ENCODE peak calls at places on chromosomes 1 and 21, in eight cellular contexts. U, S, Q, H, Y, W, R and G are unnamed samples.

GRCh38 chr1:221263831-221264767 is 384.9 kb downstream of the HLX start:
- DNase-seq in R (peak; percentile 42), H (peak; percentile 77), W (peak; percentile 50), Q (peak; percentile 68), S (peak; percentile 83), U (peak; percentile 84), Y (peak; percentile 51), G (no peak)

GRCh38 chr1:173168941-173169340 is 38.2 kb downstream of the TNFSF4 start:
- DNase-seq in H (no peak), Y (no peak), W (no peak), R (no peak), U (no peak), Q (no peak), S (no peak), G (no peak)

GRCh38 chr1:8477199-8477982 is 159.5 kb downstream of the SLC45A1 start:
- DNase-seq in S (no peak), W (no peak), H (peak; percentile 54), Q (peak; percentile 78), R (no peak), Y (peak; percentile 75), U (no peak), G (no peak)

GRCh38 chr1:82317671-82318070 is 516.9 kb downstream of the ADGRL2 start:
- DNase-seq in S (no peak), U (no peak), R (no peak), Y (no peak), Q (peak; percentile 67), H (no peak), W (no peak), G (no peak)

GRCh38 chr1:36223373-36223995 is 759 bp upstream of the THRAP3 start:
- DNase-seq in Q (peak; percentile 51), S (no peak), U (no peak), H (peak; percentile 49), W (peak; percentile 37), R (peak; percentile 76), Y (no peak), G (no peak)

GRCh38 chr1:110176299-110176956 is 26.1 kb downstream of the SLC6A17 start:
- DNase-seq in Q (peak; percentile 28), Y (no peak), H (peak; percentile 27), R (no peak), U (peak; percentile 74), S (peak; percentile 67), W (peak; percentile 86), G (no peak)

GRCh38 chr1:8421721-8422120 is 103.8 kb downstream of the SLC45A1 start:
- DNase-seq in W (no peak), Y (no peak), H (peak; percentile 42), U (no peak), R (no peak), Q (peak; percentile 25), S (no peak), G (no peak)

GRCh38 chr1:41735587-41736290 is 183.0 kb downstream of the HIVEP3 start:
- DNase-seq in U (no peak), S (no peak), Y (no peak), H (no peak), W (no peak), Q (no peak), R (no peak), G (no peak)

GRCh38 chr21:38263493-38263892 is 6.7 kb downstream of the KCNJ15 start:
- DNase-seq in U (no peak), Q (peak; percentile 83), W (no peak), S (no peak), Y (no peak), R (no peak), H (peak; percentile 78), G (no peak)

GRCh38 chr1:28553229-28553930 is 495 bp downstream of the TRNAU1AP start:
- DNase-seq in S (peak; percentile 40), Q (peak; percentile 66), U (no peak), R (peak; percentile 70), Y (peak; percentile 2), H (peak; percentile 74), W (peak; percentile 76), G (no peak)

GRCh38 chr21:38990424-38990794 is 184.7 kb downstream of the ETS2 start:
- DNase-seq in Q (no peak), H (no peak), Y (no peak), W (peak; percentile 49), S (peak; percentile 36), U (peak; percentile 85), R (no peak), G (no peak)

GRCh38 chr21:42570362-42570761 is 56.7 kb downstream of the SLC37A1 start:
- DNase-seq in H (no peak), S (no peak), W (no peak), Q (no peak), R (no peak), Y (no peak), U (no peak), G (no peak)

GRCh38 chr21:45983981-45984551 is 2.5 kb downstream of the COL6A1 start:
- DNase-seq in U (peak; percentile 51), Y (no peak), R (no peak), H (peak; percentile 75), W (no peak), Q (no peak), S (no peak), G (no peak)

GRCh38 chr1:117312453-117313138 is 54.7 kb upstream of the MAN1A2 start:
- DNase-seq in S (no peak), W (no peak), Y (peak; percentile 7), H (peak; percentile 48), Q (peak; percentile 39), U (no peak), R (peak; percentile 58), G (no peak)

GRCh38 chr1:222910699-222911098 is 95.9 kb downstream of the DISP1 start:
- DNase-seq in Q (peak; percentile 32), S (no peak), U (no peak), W (no peak), Y (no peak), R (no peak), H (peak; percentile 34), G (no peak)

GRCh38 chr21:45974073-45975016 is 7.2 kb upstream of the COL6A1 start:
- DNase-seq in R (peak; percentile 69), Q (peak; percentile 48), H (peak; percentile 68), U (no peak), Y (no peak), S (no peak), W (peak; percentile 75), G (no peak)

GRCh38 chr1:92480813-92481597 is 5.7 kb downstream of the GFI1 start:
- DNase-seq in U (no peak), Y (no peak), H (no peak), S (no peak), Q (no peak), R (no peak), W (peak; percentile 55), G (no peak)